ENCODE peak calls at places on chromosomes 6 and 20, in seven cellular contexts. P, J, I, O, A, F and W are unnamed samples.

GRCh38 chr20:922781-923180 is 6.6 kb upstream of the ANGPT4 start:
- DNase-seq in P (no peak), J (no peak), I (no peak), O (no peak), A (no peak), F (peak; percentile 12), W (no peak)

GRCh38 chr6:76839505-76839904 is 623.8 kb downstream of the HTR1B start:
- DNase-seq in P (no peak), J (no peak), I (no peak), O (no peak), A (no peak), F (no peak), W (no peak)

GRCh38 chr6:145569140-145569539 is 166.2 kb downstream of the EPM2A start:
- DNase-seq in P (no peak), J (peak; percentile 52), I (no peak), O (peak; percentile 85), A (peak; percentile 23), F (no peak), W (no peak)

GRCh38 chr20:47568837-47569410 is 67.2 kb downstream of the NCOA3 start:
- DNase-seq in P (no peak), J (no peak), I (no peak), O (no peak), A (no peak), F (no peak), W (no peak)

GRCh38 chr6:108968325-108968724 is 120.1 kb downstream of the ARMC2 start:
- DNase-seq in P (no peak), J (no peak), I (no peak), O (no peak), A (no peak), F (no peak), W (no peak)

GRCh38 chr20:45911486-45912343 is at the start of gene PLTP:
- DNase-seq in P (no peak), J (peak; percentile 77), I (peak; percentile 54), O (peak; percentile 75), A (peak; percentile 72), F (peak; percentile 87), W (no peak)

GRCh38 chr6:132063204-132063603 is 112.0 kb upstream of the CCN2 start:
- DNase-seq in P (no peak), J (peak; percentile 89), I (no peak), O (peak; percentile 29), A (no peak), F (no peak), W (no peak)

GRCh38 chr20:38229376-38230252 is 30.9 kb downstream of the KIAA1755 start:
- DNase-seq in P (peak; percentile 54), J (no peak), I (no peak), O (peak; percentile 62), A (peak; percentile 34), F (peak; percentile 34), W (no peak)

GRCh38 chr6:50062051-50062450 is 12.3 kb upstream of the DEFB112 start:
- DNase-seq in P (peak; percentile 16), J (no peak), I (no peak), O (no peak), A (peak; percentile 29), F (no peak), W (no peak)

GRCh38 chr6:131400054-131400781 is 172.8 kb upstream of the ARG1 start:
- DNase-seq in P (peak; percentile 21), J (peak; percentile 93), I (no peak), O (peak; percentile 92), A (peak; percentile 54), F (no peak), W (no peak)

GRCh38 chr20:21272279-21272678 is 30.9 kb upstream of the XRN2 start:
- DNase-seq in P (no peak), J (peak; percentile 64), I (no peak), O (peak; percentile 18), A (peak; percentile 14), F (no peak), W (peak; percentile 16)

GRCh38 chr20:56195946-56196345 is 52.6 kb upstream of the MC3R start:
- DNase-seq in P (no peak), J (no peak), I (no peak), O (no peak), A (peak; percentile 16), F (no peak), W (no peak)

GRCh38 chr6:43103253-43103876 is 27.3 kb downstream of the PTK7 start:
- DNase-seq in P (no peak), J (no peak), I (no peak), O (no peak), A (no peak), F (no peak), W (no peak)

GRCh38 chr6:149761438-149761837 is 11.9 kb downstream of the PCMT1 start:
- DNase-seq in P (no peak), J (no peak), I (no peak), O (no peak), A (no peak), F (no peak), W (no peak)
- H3K4me3 ChIP-seq in P (no peak overlapping the region), J (no peak overlapping the region), I (no peak overlapping the region), O (no peak overlapping the region), A (no peak overlapping the region), F (no peak overlapping the region), W (no peak overlapping the region)

GRCh38 chr6:54618597-54618996 is 228.0 kb upstream of the FAM83B start:
- DNase-seq in P (no peak), J (no peak), I (no peak), O (no peak), A (no peak), F (no peak), W (no peak)

GRCh38 chr6:54619102-54619501 is 227.5 kb upstream of the FAM83B start:
- DNase-seq in P (no peak), J (no peak), I (no peak), O (no peak), A (no peak), F (no peak), W (no peak)

GRCh38 chr6:54624779-54625178 is 221.8 kb upstream of the FAM83B start:
- DNase-seq in P (no peak), J (peak; percentile 99), I (no peak), O (no peak), A (no peak), F (no peak), W (no peak)

GRCh38 chr6:54624216-54624615 is 222.4 kb upstream of the FAM83B start:
- DNase-seq in P (no peak), J (peak; percentile 76), I (no peak), O (no peak), A (no peak), F (no peak), W (no peak)

DNA sequence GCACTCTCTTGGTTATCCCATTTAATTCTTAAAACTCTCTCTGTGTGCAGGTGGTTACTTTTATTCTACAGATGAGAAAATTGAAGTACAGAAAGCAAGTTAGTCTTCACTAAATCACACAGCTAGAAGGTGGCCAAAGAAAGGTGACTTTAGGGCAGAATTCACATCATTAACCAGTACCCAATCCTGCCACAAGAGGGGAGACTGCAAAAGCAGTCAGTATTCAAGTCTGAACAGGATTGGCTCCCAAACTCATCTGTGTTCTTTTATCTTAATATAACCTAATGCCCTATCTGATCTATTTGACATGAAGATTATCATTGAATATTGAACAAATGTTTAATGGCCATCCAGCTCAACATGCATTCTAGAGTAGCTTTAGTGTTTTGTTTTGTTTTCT is 225.3 kb upstream of the FAM83B start:
- DNase-seq in P (no peak), J (no peak), I (no peak), O (no peak), A (peak; percentile 70), F (no peak), W (no peak)
- TF ChIP-seq CTCF in P (no peak), J (no peak), I (peak; percentile 58), O (peak; percentile 5), A (peak; percentile 87), F (no peak), W (no peak)

GRCh38 chr20:35771689-35772562 is at the start of gene PHF20:
- DNase-seq in P (peak; percentile 93), J (peak; percentile 93), I (peak; percentile 100), O (peak; percentile 99), A (peak; percentile 97), F (peak; percentile 99), W (peak; percentile 89)

GRCh38 chr20:35776513-35777101 is 4.8 kb downstream of the PHF20 start:
- DNase-seq in P (no peak), J (peak; percentile 43), I (peak; percentile 25), O (peak; percentile 75), A (peak; percentile 59), F (no peak), W (no peak)

GRCh38 chr20:35771367-35771688 is 487 bp upstream of the PHF20 start:
- DNase-seq in P (no peak), J (no peak), I (no peak), O (no peak), A (no peak), F (no peak), W (no peak)

GRCh38 chr20:35772563-35773058 is 796 bp downstream of the PHF20 start:
- DNase-seq in P (no peak), J (no peak), I (no peak), O (no peak), A (no peak), F (no peak), W (no peak)

GRCh38 chr20:35773154-35773751 is 1.4 kb downstream of the PHF20 start:
- DNase-seq in P (no peak), J (peak; percentile 44), I (peak; percentile 62), O (peak; percentile 29), A (peak; percentile 27), F (peak; percentile 76), W (peak; percentile 34)
- H3K4me3 ChIP-seq in P (peak overlapping the region; percentile 81), J (peak overlapping the region; percentile 87), I (peak overlapping the region; percentile 69), O (peak overlapping the region; percentile 89), A (peak overlapping the region; percentile 96), F (peak overlapping the region; percentile 80), W (peak overlapping the region; percentile 76)

GRCh38 chr6:81752084-81752968 is at the start of gene TENT5A:
- DNase-seq in P (peak; percentile 83), J (peak; percentile 93), I (peak; percentile 89), O (peak; percentile 97), A (peak; percentile 97), F (peak; percentile 97), W (no peak)
- TF ChIP-seq CTCF in P (peak; percentile 48), J (no peak), I (peak; percentile 13), O (no peak), A (no peak), F (no peak), W (no peak)